ENCODE peak calls at places on chromosomes 13 and 19, in seven cellular contexts. R, Q, H, U, A, I and W are unnamed samples.

GRCh38 chr13:113950451-113951245 is 23.2 kb downstream of the C13orf46 start:
- DNase-seq in R (no peak), Q (no peak), H (no peak), U (no peak), A (no peak), I (no peak), W (no peak)

GRCh38 chr19:48938256-48938655 is 4.8 kb downstream of the DHDH start:
- DNase-seq in R (no peak), Q (no peak), H (no peak), U (no peak), A (no peak), I (no peak), W (no peak)

GRCh38 chr13:113117335-113117872 is 5.2 kb upstream of the F10 start:
- DNase-seq in R (no peak), Q (no peak), H (no peak), U (no peak), A (no peak), I (no peak), W (peak; percentile 3)

GRCh38 chr13:52002361-52002760 is 8.9 kb downstream of the ATP7B start:
- DNase-seq in R (no peak), Q (no peak), H (no peak), U (no peak), A (peak; percentile 22), I (no peak), W (no peak)

GRCh38 chr13:45492538-45492937 is 27.8 kb downstream of the COG3 start:
- DNase-seq in R (no peak), Q (no peak), H (peak; percentile 64), U (no peak), A (no peak), I (no peak), W (peak; percentile 59)

GRCh38 chr13:34733720-34734119 is 208.3 kb upstream of the NBEA start:
- DNase-seq in R (no peak), Q (no peak), H (peak; percentile 42), U (no peak), A (peak; percentile 55), I (no peak), W (peak; percentile 92)

GRCh38 chr13:48571121-48571901 is 38.4 kb upstream of the RCBTB2 start:
- DNase-seq in R (no peak), Q (no peak), H (peak; percentile 79), U (no peak), A (no peak), I (no peak), W (peak; percentile 71)

GRCh38 chr13:40206241-40207109 is 460.0 kb downstream of the FOXO1 start:
- DNase-seq in R (no peak), Q (no peak), H (peak; percentile 80), U (no peak), A (peak; percentile 99), I (no peak), W (peak; percentile 68)

GRCh38 chr13:62997038-62997619 is 1581.5 kb upstream of the PCDH20 start:
- DNase-seq in R (no peak), Q (no peak), H (no peak), U (no peak), A (no peak), I (no peak), W (no peak)

GRCh38 chr19:50817941-50818858 is 5.4 kb downstream of the KLK1 start:
- DNase-seq in R (no peak), Q (no peak), H (no peak), U (peak; percentile 95), A (peak; percentile 22), I (peak; percentile 48), W (peak; percentile 10)

GRCh38 chr13:110015253-110015652 is 228.9 kb upstream of the IRS2 start:
- DNase-seq in R (no peak), Q (no peak), H (no peak), U (no peak), A (peak; percentile 81), I (no peak), W (peak; percentile 24)

GRCh38 chr19:16200038-16200775 is 2.5 kb downstream of the AP1M1 start:
- DNase-seq in R (no peak), Q (peak; percentile 31), H (peak; percentile 66), U (no peak), A (peak; percentile 23), I (no peak), W (peak; percentile 76)

GRCh38 chr13:30615851-30616311 is 1.8 kb upstream of the USPL1 start:
- DNase-seq in R (no peak), Q (no peak), H (peak; percentile 66), U (no peak), A (peak; percentile 17), I (no peak), W (peak; percentile 59)

GRCh38 chr19:50994129-50994528 is 7.3 kb downstream of the KLK8 start:
- DNase-seq in R (no peak), Q (no peak), H (no peak), U (peak; percentile 65), A (no peak), I (no peak), W (no peak)

GRCh38 chr19:15538774-15539173 is 30.4 kb downstream of the CYP4F22 start:
- DNase-seq in R (no peak), Q (no peak), H (peak; percentile 12), U (no peak), A (peak; percentile 25), I (no peak), W (peak; percentile 22)

GRCh38 chr13:28059214-28059613 is 41.2 kb downstream of the FLT3 start:
- DNase-seq in R (no peak), Q (no peak), H (peak; percentile 7), U (peak; percentile 33), A (peak; percentile 49), I (peak; percentile 43), W (peak; percentile 48)

GRCh38 chr13:78192721-78193120 is 274.1 kb upstream of the EDNRB start:
- DNase-seq in R (no peak), Q (no peak), H (peak; percentile 32), U (no peak), A (peak; percentile 25), I (no peak), W (peak; percentile 10)

GRCh38 chr19:14028901-14029300 is 953 bp downstream of the RLN3 start:
- DNase-seq in R (no peak), Q (no peak), H (no peak), U (no peak), A (no peak), I (no peak), W (no peak)

GRCh38 chr13:79516590-79516989 is 35.6 kb downstream of the NDFIP2 start:
- DNase-seq in R (no peak), Q (no peak), H (no peak), U (no peak), A (no peak), I (no peak), W (no peak)

GRCh38 chr19:1508507-1508856 is 4.3 kb downstream of the ADAMTSL5 start:
- DNase-seq in R (no peak), Q (no peak), H (no peak), U (no peak), A (no peak), I (no peak), W (no peak)
- H3K4me3 ChIP-seq in R (peak overlapping the region; percentile 75), Q (peak overlapping the region; percentile 52), H (peak overlapping the region; percentile 51), U (peak overlapping the region; percentile 57), A (peak overlapping the region; percentile 29), I (peak overlapping the region; percentile 19), W (peak overlapping the region; percentile 37)

GRCh38 chr13:50587122-50587521 is 256.4 kb downstream of the DLEU7 start:
- DNase-seq in R (no peak), Q (no peak), H (no peak), U (no peak), A (no peak), I (no peak), W (no peak)

GRCh38 chr13:50588736-50589135 is 254.8 kb downstream of the DLEU7 start:
- DNase-seq in R (no peak), Q (no peak), H (peak; percentile 25), U (no peak), A (peak; percentile 7), I (no peak), W (no peak)

GRCh38 chr13:50589651-50590054 is 253.8 kb downstream of the DLEU7 start:
- DNase-seq in R (no peak), Q (no peak), H (peak; percentile 87), U (no peak), A (peak; percentile 86), I (no peak), W (peak; percentile 78)

GRCh38 chr13:50587839-50588373 is 255.6 kb downstream of the DLEU7 start:
- DNase-seq in R (no peak), Q (no peak), H (no peak), U (no peak), A (no peak), I (no peak), W (no peak)

DNA sequence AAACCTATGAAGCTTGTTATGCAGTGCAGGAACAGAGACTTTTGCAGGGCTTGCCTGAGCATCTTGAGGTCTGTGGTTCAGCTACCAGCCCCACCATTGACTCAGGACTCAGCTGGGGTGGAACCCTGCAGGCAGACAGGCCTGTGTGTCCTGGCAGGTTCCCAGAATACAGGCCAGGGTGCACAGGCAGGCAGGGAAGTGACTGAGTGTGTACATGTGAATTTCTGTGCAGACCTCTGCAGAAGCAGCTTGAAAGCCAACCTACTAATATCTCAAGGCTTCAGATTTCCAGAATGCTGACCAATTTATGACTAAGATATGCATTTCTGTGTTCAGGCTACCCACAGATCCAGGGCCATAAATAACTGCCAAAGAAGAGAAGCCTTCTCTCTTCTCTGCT is 254.4 kb downstream of the DLEU7 start:
- DNase-seq in R (no peak), Q (no peak), H (peak; percentile 90), U (no peak), A (peak; percentile 82), I (no peak), W (peak; percentile 64)
- TF ChIP-seq CTCF in R (no peak), Q (no peak), H (no peak), U (no peak), A (no peak), I (no peak), W (no peak)

DNA sequence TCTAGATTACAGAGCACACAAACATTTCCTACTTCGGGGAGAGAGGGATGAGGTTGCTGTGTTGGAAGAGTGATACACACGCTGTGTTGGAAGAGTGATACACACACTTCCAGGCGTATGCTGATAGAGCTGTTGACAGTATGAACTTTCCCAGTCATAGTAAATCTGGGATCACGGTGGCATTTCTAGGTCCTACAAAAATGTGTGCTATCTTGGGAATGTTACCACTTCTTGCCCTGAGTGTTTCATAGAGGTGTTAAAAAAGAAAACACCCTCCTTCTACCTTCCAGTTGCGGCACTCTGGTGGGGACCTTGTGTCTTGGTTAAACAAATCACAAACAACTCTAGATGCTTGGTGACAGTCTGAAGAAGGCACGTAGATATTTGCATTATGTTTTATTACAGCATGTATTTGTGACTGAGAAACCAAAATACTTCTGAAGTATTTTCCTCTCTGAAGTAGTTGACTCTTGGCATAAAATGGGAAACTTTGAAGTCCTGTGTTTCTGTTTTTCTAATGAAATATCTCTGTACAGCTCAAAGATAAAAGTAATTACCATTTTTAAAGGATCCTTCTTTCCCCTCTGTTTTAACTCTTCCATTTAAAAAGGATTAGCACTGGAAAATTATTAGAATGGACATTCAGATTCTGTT is 52.5 kb downstream of the ARHGAP35 start:
- DNase-seq in R (no peak), Q (no peak), H (no peak), U (no peak), A (no peak), I (no peak), W (no peak)
- H3K4me3 ChIP-seq in R (peak overlapping the region; percentile 41), Q (no peak overlapping the region), H (no peak overlapping the region), U (peak overlapping the region; percentile 10), A (no peak overlapping the region), I (no peak overlapping the region), W (no peak overlapping the region)

DNA sequence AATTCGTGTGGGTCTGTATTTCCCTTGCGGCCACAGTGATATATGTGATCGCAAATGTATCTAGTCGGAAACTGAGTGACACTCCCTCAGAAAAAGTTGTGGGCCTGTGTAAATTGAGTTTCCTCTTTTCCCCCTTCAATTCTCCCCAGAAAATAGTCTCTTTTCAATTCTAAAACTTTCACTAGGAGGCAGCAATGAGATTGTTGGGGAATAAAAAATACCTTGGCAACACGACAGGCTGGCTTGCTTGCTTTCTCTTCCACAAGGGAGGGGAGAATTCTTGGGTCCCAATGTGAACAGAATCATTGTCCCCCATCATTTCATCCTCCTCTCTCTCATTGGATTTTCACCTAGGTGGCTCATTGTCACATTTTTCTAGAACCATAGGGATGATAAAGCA is 3.7 kb upstream of the SOX21 start:
- DNase-seq in R (no peak), Q (no peak), H (no peak), U (no peak), A (no peak), I (no peak), W (no peak)
- TF ChIP-seq CTCF in R (no peak), Q (no peak), H (peak; percentile 24), U (peak; percentile 32), A (peak; percentile 38), I (peak; percentile 28), W (peak; percentile 33)